ENCODE peak calls at places on chromosomes 6 and 20, in four cellular contexts. One of them, this sample, is unnamed.

GRCh38 chr20:63951398-63952209 is 4.6 kb downstream of the UCKL1 start:
- DNase-seq in K562: no peak
- DNase-seq in H1: no peak
- DNase-seq in HCT116: no peak
- DNase-seq in this sample: no peak

GRCh38 chr6:25503686-25504085 is 148.3 kb upstream of the SCGN start:
- DNase-seq in HCT116: no peak
- DNase-seq in H1: no peak
- DNase-seq in K562: no peak
- DNase-seq in this sample: no peak

GRCh38 chr6:4345543-4345942 is 210.2 kb upstream of the ECI2 start:
- DNase-seq in K562: no peak
- DNase-seq in HCT116: no peak
- DNase-seq in H1: no peak
- DNase-seq in this sample: no peak

GRCh38 chr20:49284818-49285217 is 7.0 kb upstream of the ZNFX1 start:
- DNase-seq in H1: no peak
- DNase-seq in K562: no peak
- DNase-seq in HCT116: no peak
- DNase-seq in this sample: no peak

GRCh38 chr6:129598244-129599187 is 111.5 kb downstream of the ARHGAP18 start:
- DNase-seq in HCT116: peak
- DNase-seq in H1: no peak
- DNase-seq in K562: peak
- DNase-seq in this sample: peak

GRCh38 chr6:37015532-37015931 is 10.1 kb downstream of the FGD2 start:
- DNase-seq in HCT116: no peak
- DNase-seq in K562: no peak
- DNase-seq in H1: no peak
- DNase-seq in this sample: no peak

GRCh38 chr20:40938020-40938419 is 90.6 kb upstream of the TOP1 start:
- DNase-seq in HCT116: no peak
- DNase-seq in H1: peak
- DNase-seq in K562: peak
- DNase-seq in this sample: no peak

GRCh38 chr6:107730106-107730505 is 94.0 kb downstream of the SCML4 start:
- DNase-seq in HCT116: no peak
- DNase-seq in H1: no peak
- DNase-seq in K562: no peak
- DNase-seq in this sample: no peak

GRCh38 chr6:74597840-74598239 is 608.0 kb downstream of the COL12A1 start:
- DNase-seq in H1: no peak
- DNase-seq in HCT116: no peak
- DNase-seq in K562: no peak
- DNase-seq in this sample: no peak

GRCh38 chr20:37480915-37481314 is 40.1 kb upstream of the NNAT start:
- DNase-seq in H1: no peak
- DNase-seq in HCT116: no peak
- DNase-seq in K562: no peak
- DNase-seq in this sample: no peak

GRCh38 chr20:21159658-21160380 is 33.9 kb downstream of the KIZ start:
- DNase-seq in H1: no peak
- DNase-seq in HCT116: no peak
- DNase-seq in K562: no peak
- DNase-seq in this sample: no peak
- TF ChIP-seq SIN3A in H1: no peak
- TF ChIP-seq SIN3A in HCT116: no peak
- TF ChIP-seq SIN3A in K562: no peak
- TF ChIP-seq SIN3A in this sample: no peak

DNA sequence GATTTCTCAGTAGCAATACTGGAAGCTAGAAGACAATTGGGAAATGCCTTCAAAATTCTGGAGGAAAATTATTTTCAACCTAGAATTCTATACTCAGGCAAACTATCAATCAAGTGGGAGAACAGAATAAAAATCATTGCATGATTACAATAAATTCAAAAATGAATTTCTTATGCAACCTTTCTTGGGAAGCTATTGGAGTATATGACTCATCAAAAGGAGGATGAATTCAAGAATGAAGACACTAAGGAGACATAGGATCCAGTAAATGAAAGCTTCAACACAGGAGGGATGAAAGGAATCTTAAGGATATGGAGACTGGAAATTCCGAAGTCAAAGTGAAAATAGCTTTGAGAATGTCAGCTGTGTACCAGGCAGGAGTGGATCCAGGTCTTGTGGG is 12.6 kb upstream of the UBR2 start:
- DNase-seq in HCT116: no peak
- DNase-seq in K562: no peak
- DNase-seq in H1: no peak
- DNase-seq in this sample: no peak
- TF ChIP-seq RAD21 in HCT116: no peak
- TF ChIP-seq RAD21 in K562: no peak
- TF ChIP-seq RAD21 in H1: no peak
- TF ChIP-seq RAD21 in this sample: no peak

GRCh38 chr6:105591053-105591452 is 188.2 kb upstream of the PREP start:
- DNase-seq in K562: no peak
- DNase-seq in H1: no peak
- DNase-seq in HCT116: no peak
- DNase-seq in this sample: no peak
- TF ChIP-seq FOSL1 in K562: no peak
- TF ChIP-seq FOSL1 in H1: no peak
- TF ChIP-seq FOSL1 in HCT116: no peak
- TF ChIP-seq FOSL1 in this sample: no peak

GRCh38 chr6:34511923-34512737 is 44.0 kb downstream of the SPDEF start:
- DNase-seq in H1: no peak
- DNase-seq in K562: no peak
- DNase-seq in HCT116: no peak
- DNase-seq in this sample: no peak
- TF ChIP-seq SIN3A in H1: no peak
- TF ChIP-seq SIN3A in K562: no peak
- TF ChIP-seq SIN3A in HCT116: no peak
- TF ChIP-seq SIN3A in this sample: no peak

GRCh38 chr6:137725949-137726348 is 141.1 kb upstream of the TNFAIP3 start:
- DNase-seq in K562: no peak
- DNase-seq in HCT116: no peak
- DNase-seq in H1: no peak
- DNase-seq in this sample: no peak

GRCh38 chr6:137727206-137727605 is 139.9 kb upstream of the TNFAIP3 start:
- DNase-seq in HCT116: no peak
- DNase-seq in K562: no peak
- DNase-seq in H1: no peak
- DNase-seq in this sample: no peak

GRCh38 chr6:137731600-137731959 is 135.5 kb upstream of the TNFAIP3 start:
- DNase-seq in H1: no peak
- DNase-seq in K562: no peak
- DNase-seq in HCT116: no peak
- DNase-seq in this sample: peak

GRCh38 chr6:137729866-137730629 is 137.0 kb upstream of the TNFAIP3 start:
- DNase-seq in H1: no peak
- DNase-seq in K562: no peak
- DNase-seq in HCT116: no peak
- DNase-seq in this sample: peak

DNA sequence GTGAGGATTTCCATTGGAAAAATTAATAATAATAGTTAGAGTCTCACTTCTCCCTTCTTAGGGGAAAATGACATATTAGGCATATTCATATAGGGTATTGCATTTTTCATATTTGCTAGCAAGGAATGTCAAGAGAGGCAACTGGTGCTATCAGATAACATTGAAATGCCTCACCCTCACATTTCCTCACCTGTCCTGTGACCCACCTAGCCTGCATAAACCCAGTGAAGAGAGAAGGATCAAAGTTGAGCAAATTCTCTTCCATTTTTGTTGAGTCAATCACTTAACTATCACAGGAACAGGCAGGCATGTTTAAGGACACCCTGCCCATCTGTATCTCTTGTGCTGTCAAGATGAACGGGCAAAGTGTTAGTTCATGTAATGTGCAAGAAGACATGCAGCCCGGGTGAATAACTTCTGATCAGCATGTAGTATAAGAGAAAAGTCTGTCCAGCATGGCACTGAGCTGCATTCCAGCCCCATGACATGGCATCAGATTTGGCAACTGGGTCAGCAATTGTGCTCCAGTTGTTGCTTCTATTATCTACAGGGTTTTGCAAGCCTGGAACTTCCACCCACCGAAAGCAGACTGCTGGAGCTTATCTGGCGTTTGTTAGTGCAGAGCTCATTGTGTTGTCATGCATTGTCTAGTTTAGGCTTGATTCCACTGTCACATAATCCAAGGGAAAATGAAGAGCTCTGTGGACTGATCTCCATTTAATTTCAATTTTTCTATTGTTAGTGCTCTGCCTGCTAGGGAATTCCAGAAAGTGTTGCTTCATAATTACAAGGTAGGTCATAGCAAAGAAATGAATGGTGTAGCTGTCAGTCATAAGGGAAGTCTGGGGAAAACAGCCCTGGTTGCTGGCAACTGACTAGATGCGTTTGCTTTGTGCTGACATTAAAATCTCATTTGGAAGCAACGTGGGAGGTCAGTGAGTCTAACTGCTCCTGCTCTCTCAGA is 138.4 kb upstream of the TNFAIP3 start:
- DNase-seq in K562: no peak
- DNase-seq in H1: no peak
- DNase-seq in HCT116: no peak
- DNase-seq in this sample: peak
- TF ChIP-seq RAD21 in K562: no peak
- TF ChIP-seq RAD21 in H1: no peak
- TF ChIP-seq RAD21 in HCT116: no peak
- TF ChIP-seq RAD21 in this sample: no peak